ENCODE peak calls at places on chromosomes 5 and 9, in eight cellular contexts. J is GM03348; V is activated CD4-positive, CD25-positive, alpha-beta regulatory T cell treated with anti-CD3 and anti-CD28 coated beads, Interleukin-2, amount 50 U/mL, for 72 hours; H is activated T-cell treated with anti-CD3 and anti-CD28 coated beads, Interleukin-2, amount 50 U/mL, for 4 hours; R is HEK293T; S is Caco-2; E is body of pancreas; I is anterior cingulate cortex. L is an unnamed sample.
A peak's percentile ranks its signal among the peaks of the same experiment; 100 is the strongest.

GRCh38 chr9:73156593-73157187 is 5.0 kb downstream of the ANXA1 start:
- DNase-seq in E (no peak), I (no peak), J (no peak), S (no peak), V (no peak), H (no peak), R (no peak), L (no peak)

GRCh38 chr5:159105318-159106053 is 5.8 kb upstream of the EBF1 start:
- DNase-seq in H (no peak), I (no peak), E (no peak), J (no peak), V (peak; percentile 36), R (no peak), S (no peak), L (no peak)

GRCh38 chr5:108801776-108802175 is 54.1 kb downstream of the FER start:
- DNase-seq in R (no peak), S (no peak), V (no peak), I (no peak), E (no peak), J (peak; percentile 66), H (no peak), L (peak; percentile 93)

GRCh38 chr9:15417626-15418025 is 5.0 kb upstream of the SNAPC3 start:
- DNase-seq in E (no peak), R (no peak), I (no peak), J (no peak), V (no peak), H (no peak), S (no peak), L (no peak)

GRCh38 chr5:99061711-99062110 is 132.9 kb upstream of the CHD1 start:
- DNase-seq in R (no peak), J (peak; percentile 58), E (no peak), V (no peak), H (no peak), S (no peak), I (no peak), L (peak; percentile 91)

GRCh38 chr5:159645194-159645846 is 271.0 kb upstream of the ADRA1B start:
- DNase-seq in R (no peak), S (no peak), I (no peak), E (no peak), J (no peak), H (no peak), V (no peak), L (no peak)

GRCh38 chr9:98605116-98605515 is 103.6 kb downstream of the GABBR2 start:
- DNase-seq in S (no peak), H (no peak), V (no peak), R (no peak), E (no peak), J (no peak), I (no peak), L (no peak)

GRCh38 chr5:76402251-76402879 is 720 bp upstream of the IQGAP2 start:
- DNase-seq in H (peak; percentile 61), V (peak; percentile 59), J (peak; percentile 8), I (no peak), S (peak; percentile 77), R (peak; percentile 57), E (peak; percentile 52), L (no peak)

GRCh38 chr5:39093351-39093749 is 19.2 kb upstream of the RICTOR start:
- DNase-seq in V (no peak), I (no peak), J (peak; percentile 10), S (no peak), R (no peak), E (no peak), H (no peak), L (peak; percentile 72)

GRCh38 chr5:107444327-107444726 is 226.4 kb downstream of the EFNA5 start:
- DNase-seq in H (no peak), I (no peak), E (no peak), S (no peak), J (no peak), R (no peak), V (no peak), L (no peak)

GRCh38 chr5:44714871-44715580 is 93.7 kb upstream of the MRPS30 start:
- DNase-seq in I (no peak), R (no peak), E (no peak), S (no peak), H (no peak), V (no peak), J (no peak), L (no peak)

GRCh38 chr5:179261301-179262125 is 83.7 kb downstream of the ADAMTS2 start:
- DNase-seq in V (peak; percentile 15), S (peak; percentile 43), I (no peak), H (no peak), E (peak; percentile 9), R (no peak), J (no peak), L (peak; percentile 60)

GRCh38 chr5:42423285-42424152 is at the start of gene GHR:
- DNase-seq in R (peak; percentile 77), E (peak; percentile 85), S (peak; percentile 83), J (peak; percentile 91), I (peak; percentile 62), V (no peak), H (no peak), L (peak; percentile 95)

GRCh38 chr9:101514056-101514455 is 19.6 kb upstream of the RNF20 start:
- DNase-seq in J (peak; percentile 54), E (no peak), I (no peak), H (no peak), R (no peak), S (no peak), V (no peak), L (peak; percentile 81)

GRCh38 chr5:65672787-65673186 is 48.0 kb downstream of the SHLD3 start:
- DNase-seq in S (no peak), V (no peak), H (no peak), R (no peak), J (peak; percentile 29), E (no peak), I (no peak), L (peak; percentile 74)

GRCh38 chr5:181191526-181192336 is 13.3 kb downstream of the TRIM7 start:
- DNase-seq in R (peak; percentile 93), E (peak; percentile 96), J (peak; percentile 93), I (no peak), V (peak; percentile 99), S (peak; percentile 96), H (peak; percentile 93), L (peak; percentile 98)

GRCh38 chr5:90142531-90142930 is 267.0 kb downstream of the CETN3 start:
- DNase-seq in E (no peak), V (no peak), J (no peak), S (no peak), R (no peak), H (no peak), I (no peak), L (no peak)

GRCh38 chr9:136340356-136341041 is 13.2 kb downstream of the GPSM1 start:
- DNase-seq in J (no peak), S (no peak), E (no peak), R (no peak), H (no peak), V (no peak), I (no peak), L (no peak)

GRCh38 chr5:111584651-111585050 is 72.3 kb upstream of the STARD4 start:
- DNase-seq in S (no peak), E (no peak), R (no peak), I (no peak), H (no peak), V (no peak), J (peak; percentile 30), L (peak; percentile 89)

GRCh38 chr5:7392401-7393024 is 3.4 kb upstream of the ADCY2 start:
- DNase-seq in J (peak; percentile 74), R (no peak), I (no peak), H (no peak), V (no peak), E (no peak), S (peak; percentile 33), L (peak; percentile 75)

GRCh38 chr5:149581192-149581861 is at the start of gene ARHGEF37:
- DNase-seq in H (peak; percentile 44), J (peak; percentile 82), S (peak; percentile 36), I (peak; percentile 98), R (peak; percentile 65), E (peak; percentile 92), V (peak; percentile 46), L (peak; percentile 74)

L was measured in GM23248.